ENCODE peak calls at places on chromosomes 13 and 19, in nine cellular contexts. F is neuronal stem cell, W is cardiac fibroblast, Q is lower lobe of right lung, H is uterus, E is epithelial cell of proximal tubule, V is brain microvascular endothelial cell, J is AG04450, D is heart right ventricle. B is an unnamed sample.

GRCh38 chr19:18345296-18345695 is 4.9 kb downstream of the PGPEP1 start:
- DNase-seq in F (no peak), W (no peak), Q (no peak), H (no peak), E (no peak), V (no peak), J (no peak), D (no peak), B (no peak)

GRCh38 chr19:10155834-10156233 is 36.1 kb upstream of the EIF3G start:
- DNase-seq in F (no peak), W (peak; percentile 13), Q (no peak), H (no peak), E (no peak), V (no peak), J (no peak), D (no peak), B (peak; percentile 36)

GRCh38 chr13:48210178-48210577 is 22.8 kb upstream of the ITM2B start:
- DNase-seq in F (no peak), W (peak; percentile 57), Q (no peak), H (no peak), E (peak; percentile 97), V (peak; percentile 15), J (peak; percentile 58), D (no peak), B (peak; percentile 100)

GRCh38 chr19:1819976-1820255 is 7.8 kb upstream of the ATP8B3 start:
- DNase-seq in F (no peak), W (no peak), Q (no peak), H (no peak), E (no peak), V (no peak), J (no peak), D (no peak), B (no peak)

GRCh38 chr13:113184568-113185440 is 23.7 kb downstream of the PCID2 start:
- DNase-seq in F (no peak), W (no peak), Q (no peak), H (no peak), E (no peak), V (peak; percentile 7), J (no peak), D (no peak), B (no peak)

GRCh38 chr19:48354332-48354992 is 9.3 kb downstream of the TMEM143 start:
- DNase-seq in F (no peak), W (no peak), Q (no peak), H (no peak), E (no peak), V (peak; percentile 43), J (no peak), D (no peak), B (no peak)

GRCh38 chr19:3293560-3293959 is 69.1 kb downstream of the CELF5 start:
- DNase-seq in F (no peak), W (no peak), Q (no peak), H (no peak), E (no peak), V (no peak), J (no peak), D (no peak), B (no peak)

GRCh38 chr13:48600374-48601364 is 53.1 kb upstream of the CYSLTR2 start:
- DNase-seq in F (no peak), W (peak; percentile 94), Q (no peak), H (no peak), E (peak; percentile 47), V (peak; percentile 87), J (peak; percentile 16), D (no peak), B (no peak)

GRCh38 chr19:42386974-42387707 is 3.0 kb downstream of the CNFN start:
- DNase-seq in F (peak; percentile 71), W (peak; percentile 55), Q (peak; percentile 77), H (peak; percentile 39), E (no peak), V (peak; percentile 26), J (no peak), D (peak; percentile 67), B (peak; percentile 58)

GRCh38 chr19:35006999-35007365 is 6.9 kb downstream of the GRAMD1A start:
- DNase-seq in F (no peak), W (no peak), Q (no peak), H (no peak), E (no peak), V (no peak), J (no peak), D (no peak), B (no peak)

GRCh38 chr19:35005256-35005977 is 5.3 kb downstream of the GRAMD1A start:
- DNase-seq in F (no peak), W (no peak), Q (peak; percentile 28), H (no peak), E (no peak), V (no peak), J (no peak), D (no peak), B (no peak)

GRCh38 chr19:35006342-35006998 is 6.3 kb downstream of the GRAMD1A start:
- DNase-seq in F (no peak), W (peak; percentile 81), Q (peak; percentile 76), H (no peak), E (no peak), V (peak; percentile 71), J (no peak), D (no peak), B (peak; percentile 88)

GRCh38 chr19:35002037-35002535 is 2.0 kb downstream of the GRAMD1A start:
- DNase-seq in F (no peak), W (no peak), Q (peak; percentile 24), H (no peak), E (no peak), V (no peak), J (no peak), D (no peak), B (no peak)

DNA sequence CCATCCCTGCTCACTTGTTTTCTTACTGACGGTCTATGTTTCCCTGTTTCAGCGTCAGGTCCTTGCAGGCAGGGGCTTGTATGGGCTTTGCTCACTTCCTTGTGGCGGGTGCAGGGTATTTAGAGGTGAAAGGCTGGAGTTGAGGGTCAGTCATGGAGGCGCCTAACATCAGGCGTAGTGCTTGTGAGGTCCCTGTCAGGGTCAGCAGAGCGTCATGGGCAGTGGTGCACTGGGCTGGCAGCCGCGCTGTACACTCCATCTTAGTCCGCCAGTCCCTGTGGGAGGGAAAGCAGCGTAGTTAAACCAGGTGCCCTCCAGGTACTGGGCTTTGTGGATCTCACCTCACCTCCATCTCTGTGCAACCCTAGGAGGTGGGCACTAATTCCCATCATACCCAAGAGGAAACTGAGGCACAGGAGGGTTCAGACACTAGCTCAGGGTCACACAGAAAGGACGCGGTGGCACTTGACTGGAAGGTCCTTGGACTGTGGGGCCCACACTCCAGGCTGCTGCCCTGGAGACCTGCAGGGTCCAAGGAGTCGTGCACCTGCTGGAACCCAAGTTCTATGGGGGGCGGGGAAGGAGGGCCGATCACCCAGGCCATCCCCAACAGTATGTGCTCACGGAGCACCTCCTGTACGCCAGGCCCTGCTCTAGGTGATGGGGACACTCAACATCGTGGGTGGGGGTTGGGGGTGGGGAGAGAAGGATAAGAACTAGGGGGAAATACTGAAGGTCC is 4.6 kb downstream of the GRAMD1A start:
- DNase-seq in F (no peak), W (no peak), Q (peak; percentile 33), H (no peak), E (no peak), V (no peak), J (no peak), D (no peak), B (peak; percentile 28)
- H3K4me3 ChIP-seq in F (no peak overlapping the region), W (no peak overlapping the region), Q (no peak overlapping the region), H (no peak overlapping the region), E (no peak overlapping the region), V (no peak overlapping the region), J (no peak overlapping the region), D (no peak overlapping the region), B (no peak overlapping the region)

DNA sequence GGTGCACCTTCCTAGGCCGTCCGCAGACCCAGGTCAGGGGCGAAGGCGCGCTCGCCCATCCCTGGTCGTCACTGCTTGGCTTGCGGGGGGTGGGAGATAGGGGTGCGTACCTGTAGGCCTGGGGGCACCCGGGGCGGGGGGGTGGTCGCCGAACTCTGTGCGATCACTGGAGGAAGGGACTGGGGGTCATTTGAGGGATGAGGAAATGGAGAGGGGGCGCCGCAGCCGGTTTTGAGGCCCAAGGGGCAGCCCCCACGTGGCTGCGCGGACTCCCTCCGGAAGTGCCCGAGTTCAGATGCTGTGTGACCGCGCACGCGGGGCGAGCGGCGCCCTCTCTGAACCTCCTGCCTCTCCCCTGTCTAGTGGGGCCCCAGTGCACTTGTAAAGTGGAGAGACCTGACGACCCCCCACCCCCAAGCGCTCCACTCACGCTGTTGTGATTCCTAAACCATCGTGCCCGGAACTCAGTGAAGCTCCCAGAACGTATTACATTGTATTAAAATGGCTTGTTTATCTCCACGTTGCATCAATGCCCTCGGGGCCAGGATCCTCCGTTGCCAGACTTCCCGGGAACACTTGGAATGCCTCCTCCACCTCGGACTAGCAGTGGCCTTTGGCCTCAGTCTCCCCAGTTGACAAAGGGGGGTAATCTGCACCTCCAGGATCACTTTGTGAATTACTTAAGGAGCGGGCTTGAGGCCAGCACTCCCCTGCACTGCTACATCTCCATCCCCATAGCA is 3.0 kb upstream of the NANOS3 start:
- DNase-seq in F (no peak), W (no peak), Q (no peak), H (no peak), E (no peak), V (no peak), J (no peak), D (no peak), B (no peak)
- H3K4me3 ChIP-seq in F (no peak overlapping the region), W (no peak overlapping the region), Q (no peak overlapping the region), H (no peak overlapping the region), E (no peak overlapping the region), V (no peak overlapping the region), J (no peak overlapping the region), D (no peak overlapping the region), B (no peak overlapping the region)

GRCh38 chr19:29623726-29624488 is 17.8 kb downstream of the POP4 start:
- DNase-seq in F (no peak), W (no peak), Q (peak; percentile 25), H (no peak), E (no peak), V (no peak), J (no peak), D (no peak), B (no peak)
- H3K4me3 ChIP-seq in F (no peak overlapping the region), W (no peak overlapping the region), Q (no peak overlapping the region), H (no peak overlapping the region), E (no peak overlapping the region), V (no peak overlapping the region), J (no peak overlapping the region), D (no peak overlapping the region), B (no peak overlapping the region)

GRCh38 chr19:41226874-41227390 is 7.9 kb downstream of the AXL start:
- DNase-seq in F (no peak), W (no peak), Q (no peak), H (no peak), E (no peak), V (no peak), J (no peak), D (no peak), B (no peak)
- H3K4me3 ChIP-seq in F (peak overlapping the region; percentile 29), W (peak overlapping the region; percentile 45), Q (peak overlapping the region; percentile 59), H (peak overlapping the region; percentile 43), E (peak overlapping the region; percentile 55), V (peak overlapping the region; percentile 31), J (peak overlapping the region; percentile 43), D (no peak overlapping the region), B (no peak overlapping the region)

DNA sequence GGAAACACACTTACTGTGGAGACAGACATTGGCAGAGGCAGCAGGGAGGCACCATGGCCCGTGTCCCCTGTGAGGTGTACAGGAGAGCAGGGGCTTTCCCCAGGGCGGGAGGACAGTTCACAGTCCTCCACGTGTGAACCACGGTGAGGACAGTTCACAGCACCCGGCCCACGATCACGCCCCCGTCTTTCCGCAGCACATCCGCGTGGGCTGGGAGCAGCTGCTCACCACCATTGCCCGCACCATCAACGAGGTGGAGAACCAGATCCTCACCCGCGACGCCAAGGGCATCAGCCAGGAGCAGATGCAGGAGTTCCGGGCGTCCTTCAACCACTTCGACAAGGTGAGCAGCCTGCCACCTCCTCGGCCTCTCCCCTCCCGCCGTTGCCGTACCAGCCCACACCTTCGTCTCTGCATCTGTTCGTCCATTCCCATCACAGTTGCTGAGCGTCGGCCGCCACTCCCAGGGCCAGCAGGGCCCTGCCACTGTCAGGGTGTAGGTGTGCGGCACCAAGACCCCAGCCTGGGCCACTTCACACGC is 17.4 kb downstream of the CAPN12 start:
- DNase-seq in F (no peak), W (no peak), Q (no peak), H (peak; percentile 35), E (no peak), V (no peak), J (no peak), D (peak; percentile 16), B (no peak)
- H3K4me3 ChIP-seq in F (no peak overlapping the region), W (no peak overlapping the region), Q (no peak overlapping the region), H (no peak overlapping the region), E (no peak overlapping the region), V (no peak overlapping the region), J (no peak overlapping the region), D (no peak overlapping the region), B (no peak overlapping the region)